ENCODE peak calls at places on chromosomes 1 and 21, in five cellular contexts. One of them, this sample, is unnamed.

GRCh38 chr1:101506541-101507164 is 269.8 kb downstream of the S1PR1 start:
- DNase-seq in substantia nigra: no peak
- DNase-seq in thoracic aorta: no peak
- DNase-seq in mesendoderm: peak
- DNase-seq in aorta: no peak
- DNase-seq in this sample: peak

GRCh38 chr1:110540891-110541685 is 22.1 kb upstream of the KCNA10 start:
- DNase-seq in substantia nigra: no peak
- DNase-seq in thoracic aorta: no peak
- DNase-seq in aorta: no peak
- DNase-seq in mesendoderm: no peak
- DNase-seq in this sample: no peak

GRCh38 chr1:110309139-110309538 is 30.0 kb upstream of the RBM15 start:
- DNase-seq in substantia nigra: no peak
- DNase-seq in thoracic aorta: no peak
- DNase-seq in mesendoderm: no peak
- DNase-seq in aorta: no peak
- DNase-seq in this sample: no peak

GRCh38 chr1:192592981-192593683 is 17.6 kb downstream of the RGS1 start:
- DNase-seq in thoracic aorta: no peak
- DNase-seq in aorta: no peak
- DNase-seq in mesendoderm: no peak
- DNase-seq in substantia nigra: no peak
- DNase-seq in this sample: no peak

GRCh38 chr1:184747089-184747955 is 7.3 kb downstream of the EDEM3 start:
- DNase-seq in substantia nigra: no peak
- DNase-seq in aorta: no peak
- DNase-seq in thoracic aorta: no peak
- DNase-seq in mesendoderm: no peak
- DNase-seq in this sample: no peak

GRCh38 chr1:102174259-102174863 is 177.6 kb upstream of the OLFM3 start:
- DNase-seq in mesendoderm: peak
- DNase-seq in substantia nigra: no peak
- DNase-seq in thoracic aorta: no peak
- DNase-seq in aorta: no peak
- DNase-seq in this sample: no peak

GRCh38 chr21:24729568-24729967 is 877.7 kb downstream of the MRPL39 start:
- DNase-seq in substantia nigra: no peak
- DNase-seq in mesendoderm: no peak
- DNase-seq in thoracic aorta: no peak
- DNase-seq in aorta: no peak
- DNase-seq in this sample: no peak

GRCh38 chr1:160116277-160117147 is 953 bp downstream of the ATP1A2 start:
- DNase-seq in substantia nigra: no peak
- DNase-seq in aorta: no peak
- DNase-seq in thoracic aorta: peak
- DNase-seq in mesendoderm: no peak
- DNase-seq in this sample: no peak

GRCh38 chr1:200386416-200386815 is 23.4 kb downstream of the ZNF281 start:
- DNase-seq in substantia nigra: no peak
- DNase-seq in mesendoderm: no peak
- DNase-seq in aorta: no peak
- DNase-seq in thoracic aorta: no peak
- DNase-seq in this sample: no peak

GRCh38 chr1:20530261-20530660 is 22.1 kb upstream of the FAM43B start:
- DNase-seq in aorta: no peak
- DNase-seq in substantia nigra: no peak
- DNase-seq in thoracic aorta: no peak
- DNase-seq in mesendoderm: no peak
- DNase-seq in this sample: no peak

GRCh38 chr21:45306832-45307571 is 19.3 kb upstream of the POFUT2 start:
- DNase-seq in thoracic aorta: peak
- DNase-seq in substantia nigra: peak
- DNase-seq in aorta: peak
- DNase-seq in mesendoderm: no peak
- DNase-seq in this sample: no peak

GRCh38 chr1:32988665-32989064 is 24.1 kb upstream of the RNF19B start:
- DNase-seq in thoracic aorta: no peak
- DNase-seq in aorta: no peak
- DNase-seq in mesendoderm: no peak
- DNase-seq in substantia nigra: no peak
- DNase-seq in this sample: no peak

GRCh38 chr1:39525366-39526165 is 34.1 kb downstream of the BMP8A start:
- DNase-seq in substantia nigra: no peak
- DNase-seq in thoracic aorta: no peak
- DNase-seq in mesendoderm: no peak
- DNase-seq in aorta: peak
- DNase-seq in this sample: no peak

GRCh38 chr1:67685558-67686271 is 714 bp downstream of the GADD45A start:
- DNase-seq in mesendoderm: no peak
- DNase-seq in aorta: peak
- DNase-seq in thoracic aorta: no peak
- DNase-seq in substantia nigra: no peak
- DNase-seq in this sample: peak

GRCh38 chr1:28926629-28927441 is 12.5 kb downstream of the EPB41 start:
- DNase-seq in mesendoderm: peak
- DNase-seq in aorta: no peak
- DNase-seq in thoracic aorta: no peak
- DNase-seq in substantia nigra: peak
- DNase-seq in this sample: no peak

GRCh38 chr21:44684077-44684476 is 2.1 kb upstream of the KRTAP12-1 start:
- DNase-seq in aorta: no peak
- DNase-seq in substantia nigra: no peak
- DNase-seq in mesendoderm: no peak
- DNase-seq in thoracic aorta: no peak
- DNase-seq in this sample: no peak

GRCh38 chr1:26799479-26800133 is 11.9 kb downstream of the PIGV start:
- DNase-seq in aorta: no peak
- DNase-seq in substantia nigra: peak
- DNase-seq in thoracic aorta: no peak
- DNase-seq in mesendoderm: peak
- DNase-seq in this sample: no peak

GRCh38 chr1:179295356-179295755 is 1.8 kb downstream of the SOAT1 start:
- DNase-seq in thoracic aorta: no peak
- DNase-seq in aorta: no peak
- DNase-seq in substantia nigra: no peak
- DNase-seq in mesendoderm: no peak
- DNase-seq in this sample: no peak

GRCh38 chr1:179296356-179296755 is 2.8 kb downstream of the SOAT1 start:
- DNase-seq in mesendoderm: no peak
- DNase-seq in thoracic aorta: no peak
- DNase-seq in aorta: no peak
- DNase-seq in substantia nigra: no peak
- DNase-seq in this sample: no peak

GRCh38 chr1:179288977-179289376 is 4.6 kb upstream of the SOAT1 start:
- DNase-seq in thoracic aorta: no peak
- DNase-seq in mesendoderm: peak
- DNase-seq in substantia nigra: no peak
- DNase-seq in aorta: no peak
- DNase-seq in this sample: no peak

GRCh38 chr1:179296831-179297377 is 3.3 kb downstream of the SOAT1 start:
- DNase-seq in thoracic aorta: no peak
- DNase-seq in aorta: no peak
- DNase-seq in mesendoderm: no peak
- DNase-seq in substantia nigra: no peak
- DNase-seq in this sample: no peak

GRCh38 chr1:179293340-179294327 is at the start of gene SOAT1:
- DNase-seq in mesendoderm: peak
- DNase-seq in thoracic aorta: peak
- DNase-seq in aorta: peak
- DNase-seq in substantia nigra: peak
- DNase-seq in this sample: peak
- H3K27ac ChIP-seq in mesendoderm: peak
- H3K27ac ChIP-seq in thoracic aorta: peak
- H3K27ac ChIP-seq in aorta: peak
- H3K27ac ChIP-seq in substantia nigra: peak
- H3K27ac ChIP-seq in this sample: peak

DNA sequence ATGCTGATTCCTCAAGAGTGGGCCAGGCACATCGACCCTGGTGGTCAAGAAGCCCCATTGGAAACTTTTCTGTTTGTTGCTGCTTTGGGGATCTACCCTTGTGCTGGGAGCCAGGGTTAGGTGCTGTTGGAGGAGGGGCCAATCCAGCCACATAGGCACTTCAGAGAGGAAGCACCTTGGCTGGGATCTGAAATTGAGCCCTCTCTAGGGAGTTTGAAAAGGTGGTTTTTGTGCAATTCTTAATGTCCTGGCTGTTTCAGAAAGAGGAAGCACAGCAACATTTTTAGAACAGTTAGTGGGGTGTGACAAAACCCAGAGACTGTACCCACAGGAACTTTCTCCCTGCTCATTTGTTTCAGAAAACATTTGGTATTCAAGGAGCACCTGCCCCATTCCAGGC is 17.2 kb upstream of the BEND5 start:
- DNase-seq in aorta: no peak
- DNase-seq in substantia nigra: no peak
- DNase-seq in mesendoderm: no peak
- DNase-seq in thoracic aorta: no peak
- DNase-seq in this sample: no peak
- H3K27ac ChIP-seq in aorta: no peak
- H3K27ac ChIP-seq in substantia nigra: no peak
- H3K27ac ChIP-seq in mesendoderm: no peak
- H3K27ac ChIP-seq in thoracic aorta: no peak
- H3K27ac ChIP-seq in this sample: no peak

DNA sequence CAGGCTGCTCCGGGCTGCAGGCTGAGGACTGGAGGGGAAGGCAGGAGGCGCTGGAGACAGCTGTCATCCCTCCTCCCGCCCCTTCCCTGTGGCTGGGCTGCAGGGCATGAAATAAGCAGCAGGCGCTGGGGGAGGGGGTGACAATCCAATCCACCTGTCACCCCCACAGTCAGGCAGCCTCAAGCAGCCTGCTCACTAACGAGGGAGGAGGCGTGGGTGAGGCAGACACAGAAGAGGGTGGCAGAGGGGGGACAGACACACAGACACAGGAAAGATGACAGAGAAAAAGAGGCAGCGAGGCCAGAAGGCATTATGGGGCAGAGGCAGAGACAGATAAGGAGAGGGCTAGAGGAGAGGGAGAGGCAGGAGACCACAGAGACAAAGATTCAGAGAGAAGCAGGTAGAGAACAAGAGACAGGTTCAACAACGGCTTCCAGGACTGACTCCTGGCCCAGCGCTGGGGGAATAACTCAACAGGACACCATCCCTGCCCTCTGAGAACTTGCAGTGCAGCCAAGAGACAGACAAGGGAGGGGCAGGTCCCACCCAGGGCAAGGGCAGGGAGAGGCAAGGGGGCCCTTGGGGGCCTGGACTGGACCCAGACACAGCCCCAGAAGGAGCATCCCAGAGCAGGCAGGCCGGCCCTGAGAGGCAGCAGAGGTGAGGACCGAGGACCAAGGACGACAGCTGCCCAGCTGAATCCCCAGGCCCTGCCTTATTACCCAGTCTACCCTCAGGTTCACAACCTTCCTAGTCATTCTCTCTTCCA is 11.2 kb downstream of the MEF2D start:
- DNase-seq in aorta: no peak
- DNase-seq in thoracic aorta: no peak
- DNase-seq in substantia nigra: peak
- DNase-seq in mesendoderm: peak
- DNase-seq in this sample: no peak
- H3K27ac ChIP-seq in aorta: no peak
- H3K27ac ChIP-seq in thoracic aorta: peak
- H3K27ac ChIP-seq in substantia nigra: peak
- H3K27ac ChIP-seq in mesendoderm: no peak
- H3K27ac ChIP-seq in this sample: peak

GRCh38 chr1:153741946-153742345 is 14.1 kb downstream of the INTS3 start:
- DNase-seq in aorta: no peak
- DNase-seq in thoracic aorta: no peak
- DNase-seq in substantia nigra: no peak
- DNase-seq in mesendoderm: no peak
- DNase-seq in this sample: no peak

GRCh38 chr1:153742411-153743142 is 14.7 kb downstream of the INTS3 start:
- DNase-seq in substantia nigra: no peak
- DNase-seq in thoracic aorta: no peak
- DNase-seq in aorta: no peak
- DNase-seq in mesendoderm: peak
- DNase-seq in this sample: no peak

GRCh38 chr1:153746174-153746573 is 18.3 kb downstream of the INTS3 start:
- DNase-seq in thoracic aorta: no peak
- DNase-seq in aorta: no peak
- DNase-seq in substantia nigra: no peak
- DNase-seq in mesendoderm: peak
- DNase-seq in this sample: no peak

GRCh38 chr1:153748903-153749302 is 21.1 kb downstream of the INTS3 start:
- DNase-seq in aorta: peak
- DNase-seq in substantia nigra: no peak
- DNase-seq in mesendoderm: no peak
- DNase-seq in thoracic aorta: no peak
- DNase-seq in this sample: no peak

DNA sequence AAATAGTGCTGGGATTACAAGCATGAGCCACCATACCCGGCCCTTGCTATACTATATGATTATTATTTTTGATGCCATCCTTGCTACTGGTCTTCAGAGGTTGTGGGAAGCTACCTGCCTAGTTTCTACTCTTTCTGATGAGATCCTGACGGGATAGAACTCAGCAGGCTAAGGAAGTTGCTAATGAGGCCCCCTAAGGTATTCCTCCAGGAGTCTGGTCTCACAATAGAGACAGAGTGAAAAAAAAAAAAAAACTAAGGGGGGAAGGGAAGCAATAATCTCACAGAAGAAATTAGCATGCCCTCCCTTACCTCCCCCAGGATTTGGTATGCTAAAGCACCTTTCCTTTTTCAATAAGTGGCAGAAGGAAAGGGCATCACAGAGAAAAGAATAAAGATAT is 17.6 kb downstream of the INTS3 start:
- DNase-seq in aorta: no peak
- DNase-seq in mesendoderm: peak
- DNase-seq in thoracic aorta: no peak
- DNase-seq in substantia nigra: no peak
- DNase-seq in this sample: no peak
- H3K27ac ChIP-seq in aorta: no peak
- H3K27ac ChIP-seq in mesendoderm: peak
- H3K27ac ChIP-seq in thoracic aorta: no peak
- H3K27ac ChIP-seq in substantia nigra: no peak
- H3K27ac ChIP-seq in this sample: no peak

GRCh38 chr1:99808391-99809115 is 41.6 kb upstream of the AGL start:
- DNase-seq in substantia nigra: peak
- DNase-seq in thoracic aorta: no peak
- DNase-seq in aorta: no peak
- DNase-seq in mesendoderm: peak
- DNase-seq in this sample: no peak
- H3K27ac ChIP-seq in substantia nigra: no peak
- H3K27ac ChIP-seq in thoracic aorta: peak
- H3K27ac ChIP-seq in aorta: no peak
- H3K27ac ChIP-seq in mesendoderm: peak
- H3K27ac ChIP-seq in this sample: no peak

GRCh38 chr1:73516458-73516857 is 681.5 kb downstream of the LRRIQ3 start:
- DNase-seq in thoracic aorta: no peak
- DNase-seq in aorta: no peak
- DNase-seq in substantia nigra: no peak
- DNase-seq in mesendoderm: no peak
- DNase-seq in this sample: no peak
- H3K27ac ChIP-seq in thoracic aorta: no peak
- H3K27ac ChIP-seq in aorta: no peak
- H3K27ac ChIP-seq in substantia nigra: no peak
- H3K27ac ChIP-seq in mesendoderm: no peak
- H3K27ac ChIP-seq in this sample: no peak

This sample was measured in CD4-positive, alpha-beta T cell.